ENCODE peak calls at places on chromosome 5, in nine cellular contexts. One of them, this sample, is unnamed.

GRCh38 chr5:65924366-65925093 is 1.8 kb upstream of the ERBIN start:
- DNase-seq in SJSA1: no peak
- DNase-seq in endodermal cell: no peak
- DNase-seq in psoas muscle: no peak
- DNase-seq in lung: no peak
- DNase-seq in endothelial cell of umbilical vein: peak
- DNase-seq in CD4-positive, alpha-beta memory T cell: no peak
- DNase-seq in left ventricle myocardium inferior: no peak
- DNase-seq in sigmoid colon: no peak
- DNase-seq in this sample: no peak

GRCh38 chr5:131610198-131611063 is 24.6 kb downstream of the RAPGEF6 start:
- DNase-seq in SJSA1: peak
- DNase-seq in endodermal cell: no peak
- DNase-seq in psoas muscle: no peak
- DNase-seq in lung: no peak
- DNase-seq in endothelial cell of umbilical vein: peak
- DNase-seq in CD4-positive, alpha-beta memory T cell: no peak
- DNase-seq in left ventricle myocardium inferior: no peak
- DNase-seq in sigmoid colon: no peak
- DNase-seq in this sample: no peak

GRCh38 chr5:13359326-13359725 is 585.2 kb downstream of the DNAH5 start:
- DNase-seq in SJSA1: no peak
- DNase-seq in endodermal cell: no peak
- DNase-seq in psoas muscle: no peak
- DNase-seq in lung: no peak
- DNase-seq in endothelial cell of umbilical vein: peak
- DNase-seq in CD4-positive, alpha-beta memory T cell: no peak
- DNase-seq in left ventricle myocardium inferior: no peak
- DNase-seq in sigmoid colon: no peak
- DNase-seq in this sample: no peak

GRCh38 chr5:34618666-34619065 is 37.5 kb upstream of the RAI14 start:
- DNase-seq in SJSA1: no peak
- DNase-seq in endodermal cell: no peak
- DNase-seq in psoas muscle: no peak
- DNase-seq in lung: no peak
- DNase-seq in endothelial cell of umbilical vein: peak
- DNase-seq in CD4-positive, alpha-beta memory T cell: no peak
- DNase-seq in left ventricle myocardium inferior: no peak
- DNase-seq in sigmoid colon: no peak
- DNase-seq in this sample: no peak

GRCh38 chr5:151800527-151800926 is 28.8 kb downstream of the G3BP1 start:
- DNase-seq in SJSA1: no peak
- DNase-seq in endodermal cell: no peak
- DNase-seq in psoas muscle: no peak
- DNase-seq in lung: no peak
- DNase-seq in endothelial cell of umbilical vein: no peak
- DNase-seq in CD4-positive, alpha-beta memory T cell: no peak
- DNase-seq in left ventricle myocardium inferior: no peak
- DNase-seq in sigmoid colon: no peak
- DNase-seq in this sample: no peak

GRCh38 chr5:38556115-38556598 is 289 bp downstream of the LIFR start:
- DNase-seq in SJSA1: peak
- DNase-seq in endodermal cell: no peak
- DNase-seq in psoas muscle: no peak
- DNase-seq in lung: no peak
- DNase-seq in endothelial cell of umbilical vein: no peak
- DNase-seq in CD4-positive, alpha-beta memory T cell: no peak
- DNase-seq in left ventricle myocardium inferior: peak
- DNase-seq in sigmoid colon: no peak
- DNase-seq in this sample: no peak

GRCh38 chr5:142539154-142539740 is 146.6 kb downstream of the FGF1 start:
- DNase-seq in SJSA1: no peak
- DNase-seq in endodermal cell: no peak
- DNase-seq in psoas muscle: no peak
- DNase-seq in lung: no peak
- DNase-seq in endothelial cell of umbilical vein: no peak
- DNase-seq in CD4-positive, alpha-beta memory T cell: no peak
- DNase-seq in left ventricle myocardium inferior: no peak
- DNase-seq in sigmoid colon: no peak
- DNase-seq in this sample: no peak

GRCh38 chr5:30764704-30765103 is 428.8 kb upstream of the CDH6 start:
- DNase-seq in SJSA1: no peak
- DNase-seq in endodermal cell: no peak
- DNase-seq in psoas muscle: no peak
- DNase-seq in lung: no peak
- DNase-seq in endothelial cell of umbilical vein: no peak
- DNase-seq in CD4-positive, alpha-beta memory T cell: no peak
- DNase-seq in left ventricle myocardium inferior: no peak
- DNase-seq in sigmoid colon: no peak
- DNase-seq in this sample: no peak

GRCh38 chr5:131630208-131630962 is 4.6 kb downstream of the RAPGEF6 start:
- DNase-seq in SJSA1: no peak
- DNase-seq in endodermal cell: no peak
- DNase-seq in psoas muscle: no peak
- DNase-seq in lung: no peak
- DNase-seq in endothelial cell of umbilical vein: no peak
- DNase-seq in CD4-positive, alpha-beta memory T cell: no peak
- DNase-seq in left ventricle myocardium inferior: no peak
- DNase-seq in sigmoid colon: no peak
- DNase-seq in this sample: no peak

GRCh38 chr5:149325166-149325735 is 20.0 kb upstream of the GRPEL2 start:
- DNase-seq in SJSA1: no peak
- DNase-seq in endodermal cell: no peak
- DNase-seq in psoas muscle: no peak
- DNase-seq in lung: no peak
- DNase-seq in endothelial cell of umbilical vein: no peak
- DNase-seq in CD4-positive, alpha-beta memory T cell: no peak
- DNase-seq in left ventricle myocardium inferior: no peak
- DNase-seq in sigmoid colon: no peak
- DNase-seq in this sample: no peak

GRCh38 chr5:154972476-154973080 is 31.7 kb downstream of the MRPL22 start:
- DNase-seq in SJSA1: no peak
- DNase-seq in endodermal cell: peak
- DNase-seq in psoas muscle: no peak
- DNase-seq in lung: no peak
- DNase-seq in endothelial cell of umbilical vein: peak
- DNase-seq in CD4-positive, alpha-beta memory T cell: no peak
- DNase-seq in left ventricle myocardium inferior: no peak
- DNase-seq in sigmoid colon: no peak
- DNase-seq in this sample: peak

GRCh38 chr5:59843511-59844230 is 49.9 kb downstream of the PDE4D start:
- DNase-seq in SJSA1: no peak
- DNase-seq in endodermal cell: no peak
- DNase-seq in psoas muscle: no peak
- DNase-seq in lung: no peak
- DNase-seq in endothelial cell of umbilical vein: no peak
- DNase-seq in CD4-positive, alpha-beta memory T cell: no peak
- DNase-seq in left ventricle myocardium inferior: no peak
- DNase-seq in sigmoid colon: no peak
- DNase-seq in this sample: no peak

GRCh38 chr5:181114844-181115778 is 15.9 kb downstream of the OR2V1 start:
- DNase-seq in SJSA1: peak
- DNase-seq in endodermal cell: peak
- DNase-seq in psoas muscle: no peak
- DNase-seq in lung: no peak
- DNase-seq in endothelial cell of umbilical vein: peak
- DNase-seq in CD4-positive, alpha-beta memory T cell: no peak
- DNase-seq in left ventricle myocardium inferior: no peak
- DNase-seq in sigmoid colon: no peak
- DNase-seq in this sample: no peak

GRCh38 chr5:115873392-115873791 is 31.7 kb downstream of the AP3S1 start:
- DNase-seq in SJSA1: no peak
- DNase-seq in endodermal cell: no peak
- DNase-seq in psoas muscle: no peak
- DNase-seq in lung: no peak
- DNase-seq in endothelial cell of umbilical vein: peak
- DNase-seq in CD4-positive, alpha-beta memory T cell: no peak
- DNase-seq in left ventricle myocardium inferior: no peak
- DNase-seq in sigmoid colon: no peak
- DNase-seq in this sample: no peak

GRCh38 chr5:115872447-115872846 is 30.7 kb downstream of the AP3S1 start:
- DNase-seq in SJSA1: no peak
- DNase-seq in endodermal cell: no peak
- DNase-seq in psoas muscle: no peak
- DNase-seq in lung: no peak
- DNase-seq in endothelial cell of umbilical vein: no peak
- DNase-seq in CD4-positive, alpha-beta memory T cell: no peak
- DNase-seq in left ventricle myocardium inferior: no peak
- DNase-seq in sigmoid colon: no peak
- DNase-seq in this sample: no peak

DNA sequence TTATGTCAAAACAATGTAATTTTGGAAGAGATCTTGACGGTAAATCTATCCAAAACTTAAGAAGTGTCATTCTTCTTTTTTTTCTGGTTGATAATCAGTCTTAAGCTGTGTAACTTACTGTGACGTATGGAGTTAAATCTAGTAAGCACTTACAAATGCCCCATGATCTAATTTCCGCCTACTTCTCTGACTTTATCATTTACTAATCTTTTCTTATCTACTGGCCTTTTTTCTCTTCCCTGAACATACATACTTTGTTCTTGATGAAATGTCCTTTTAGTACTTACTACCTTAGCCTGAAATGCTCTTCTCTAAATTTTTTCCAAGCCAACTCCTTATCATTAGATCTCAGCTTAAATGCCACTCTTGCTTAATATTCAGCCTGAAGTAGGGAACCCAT is 27.5 kb downstream of the AP3S1 start:
- DNase-seq in SJSA1: no peak
- DNase-seq in endodermal cell: no peak
- DNase-seq in psoas muscle: no peak
- DNase-seq in lung: no peak
- DNase-seq in endothelial cell of umbilical vein: no peak
- DNase-seq in CD4-positive, alpha-beta memory T cell: no peak
- DNase-seq in left ventricle myocardium inferior: no peak
- DNase-seq in sigmoid colon: no peak
- DNase-seq in this sample: no peak
- H3K4me3 ChIP-seq in SJSA1: no peak
- H3K4me3 ChIP-seq in endodermal cell: no peak
- H3K4me3 ChIP-seq in psoas muscle: no peak
- H3K4me3 ChIP-seq in lung: no peak
- H3K4me3 ChIP-seq in endothelial cell of umbilical vein: no peak
- H3K4me3 ChIP-seq in CD4-positive, alpha-beta memory T cell: no peak
- H3K4me3 ChIP-seq in left ventricle myocardium inferior: no peak
- H3K4me3 ChIP-seq in sigmoid colon: no peak
- H3K4me3 ChIP-seq in this sample: no peak

GRCh38 chr5:58439094-58439644 is 20.7 kb downstream of the PLK2 start:
- DNase-seq in SJSA1: no peak
- DNase-seq in endodermal cell: no peak
- DNase-seq in psoas muscle: no peak
- DNase-seq in lung: no peak
- DNase-seq in endothelial cell of umbilical vein: no peak
- DNase-seq in CD4-positive, alpha-beta memory T cell: no peak
- DNase-seq in left ventricle myocardium inferior: no peak
- DNase-seq in sigmoid colon: no peak
- DNase-seq in this sample: no peak

GRCh38 chr5:58447231-58447630 is 12.7 kb downstream of the PLK2 start:
- DNase-seq in SJSA1: no peak
- DNase-seq in endodermal cell: no peak
- DNase-seq in psoas muscle: no peak
- DNase-seq in lung: no peak
- DNase-seq in endothelial cell of umbilical vein: no peak
- DNase-seq in CD4-positive, alpha-beta memory T cell: no peak
- DNase-seq in left ventricle myocardium inferior: no peak
- DNase-seq in sigmoid colon: no peak
- DNase-seq in this sample: no peak

GRCh38 chr5:58440882-58441281 is 19.0 kb downstream of the PLK2 start:
- DNase-seq in SJSA1: no peak
- DNase-seq in endodermal cell: no peak
- DNase-seq in psoas muscle: no peak
- DNase-seq in lung: no peak
- DNase-seq in endothelial cell of umbilical vein: no peak
- DNase-seq in CD4-positive, alpha-beta memory T cell: no peak
- DNase-seq in left ventricle myocardium inferior: no peak
- DNase-seq in sigmoid colon: no peak
- DNase-seq in this sample: no peak

GRCh38 chr5:58450018-58450417 is 9.9 kb downstream of the PLK2 start:
- DNase-seq in SJSA1: no peak
- DNase-seq in endodermal cell: no peak
- DNase-seq in psoas muscle: no peak
- DNase-seq in lung: no peak
- DNase-seq in endothelial cell of umbilical vein: no peak
- DNase-seq in CD4-positive, alpha-beta memory T cell: no peak
- DNase-seq in left ventricle myocardium inferior: no peak
- DNase-seq in sigmoid colon: no peak
- DNase-seq in this sample: no peak

GRCh38 chr5:58444805-58445204 is 15.1 kb downstream of the PLK2 start:
- DNase-seq in SJSA1: no peak
- DNase-seq in endodermal cell: no peak
- DNase-seq in psoas muscle: no peak
- DNase-seq in lung: no peak
- DNase-seq in endothelial cell of umbilical vein: no peak
- DNase-seq in CD4-positive, alpha-beta memory T cell: no peak
- DNase-seq in left ventricle myocardium inferior: no peak
- DNase-seq in sigmoid colon: no peak
- DNase-seq in this sample: no peak
- H3K27ac ChIP-seq in SJSA1: no peak
- H3K27ac ChIP-seq in endodermal cell: no peak
- H3K27ac ChIP-seq in psoas muscle: no peak
- H3K27ac ChIP-seq in lung: no peak
- H3K27ac ChIP-seq in endothelial cell of umbilical vein: no peak
- H3K27ac ChIP-seq in CD4-positive, alpha-beta memory T cell: no peak
- H3K27ac ChIP-seq in left ventricle myocardium inferior: no peak
- H3K27ac ChIP-seq in sigmoid colon: no peak
- H3K27ac ChIP-seq in this sample: no peak

GRCh38 chr5:173330151-173330855 is 2.1 kb upstream of the STC2 start:
- DNase-seq in SJSA1: no peak
- DNase-seq in endodermal cell: peak
- DNase-seq in psoas muscle: no peak
- DNase-seq in lung: no peak
- DNase-seq in endothelial cell of umbilical vein: no peak
- DNase-seq in CD4-positive, alpha-beta memory T cell: no peak
- DNase-seq in left ventricle myocardium inferior: no peak
- DNase-seq in sigmoid colon: no peak
- DNase-seq in this sample: no peak
- H3K4me3 ChIP-seq in SJSA1: no peak
- H3K4me3 ChIP-seq in endodermal cell: peak
- H3K4me3 ChIP-seq in psoas muscle: peak
- H3K4me3 ChIP-seq in lung: no peak
- H3K4me3 ChIP-seq in endothelial cell of umbilical vein: no peak
- H3K4me3 ChIP-seq in CD4-positive, alpha-beta memory T cell: no peak
- H3K4me3 ChIP-seq in left ventricle myocardium inferior: peak
- H3K4me3 ChIP-seq in sigmoid colon: peak
- H3K4me3 ChIP-seq in this sample: no peak

DNA sequence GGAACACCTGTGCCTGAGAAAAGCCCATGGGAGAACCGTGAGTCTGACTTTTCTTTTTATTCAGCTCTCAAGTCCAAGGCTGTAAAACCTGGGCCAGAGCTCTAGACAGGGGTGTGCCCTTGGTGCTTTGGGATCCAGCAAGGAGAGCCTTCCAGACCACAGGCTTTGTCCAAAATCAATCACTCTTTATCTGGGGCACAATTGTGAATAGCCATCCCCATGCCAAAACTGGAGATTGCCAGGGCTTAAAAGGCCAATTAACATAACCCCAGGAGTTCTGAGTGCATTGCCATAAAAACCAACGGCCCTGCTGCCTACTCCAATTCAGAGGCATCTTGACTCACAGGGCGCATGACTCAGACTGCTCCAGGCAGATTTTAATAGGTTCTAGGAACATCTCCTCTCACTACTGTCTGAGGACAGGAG is 391.8 kb downstream of the ARHGEF28 start:
- DNase-seq in SJSA1: no peak
- DNase-seq in endodermal cell: peak
- DNase-seq in psoas muscle: no peak
- DNase-seq in lung: no peak
- DNase-seq in endothelial cell of umbilical vein: no peak
- DNase-seq in CD4-positive, alpha-beta memory T cell: no peak
- DNase-seq in left ventricle myocardium inferior: no peak
- DNase-seq in sigmoid colon: no peak
- DNase-seq in this sample: peak
- H3K27ac ChIP-seq in SJSA1: no peak
- H3K27ac ChIP-seq in endodermal cell: no peak
- H3K27ac ChIP-seq in psoas muscle: no peak
- H3K27ac ChIP-seq in lung: no peak
- H3K27ac ChIP-seq in endothelial cell of umbilical vein: no peak
- H3K27ac ChIP-seq in CD4-positive, alpha-beta memory T cell: no peak
- H3K27ac ChIP-seq in left ventricle myocardium inferior: no peak
- H3K27ac ChIP-seq in sigmoid colon: no peak
- H3K27ac ChIP-seq in this sample: no peak